ENCODE peak calls at places on chromosomes 1 and 21, in seven cellular contexts. C, E, J, K, P, N and Q are unnamed samples.
A peak's percentile ranks its signal among the peaks of the same experiment; 100 is the strongest.

GRCh38 chr1:118303534-118303933 is 118.5 kb upstream of the SPAG17 start:
- DNase-seq in C (no peak), E (no peak), J (no peak), K (no peak), P (no peak), N (no peak), Q (no peak)

GRCh38 chr1:64327119-64327518 is 123.7 kb downstream of the UBE2U start:
- DNase-seq in C (no peak), E (no peak), J (no peak), K (no peak), P (no peak), N (no peak), Q (no peak)

GRCh38 chr1:57190898-57191297 is 225.1 kb upstream of the C8B start:
- DNase-seq in C (no peak), E (no peak), J (no peak), K (no peak), P (no peak), N (no peak), Q (no peak)

GRCh38 chr1:109356959-109357358 is 40.8 kb downstream of the SORT1 start:
- DNase-seq in C (no peak), E (no peak), J (no peak), K (no peak), P (no peak), N (no peak), Q (no peak)

GRCh38 chr1:44828003-44828651 is 14.9 kb downstream of the PTCH2 start:
- DNase-seq in C (no peak), E (no peak), J (no peak), K (no peak), P (no peak), N (no peak), Q (peak; percentile 27)

GRCh38 chr1:15885701-15886612 is 38.5 kb downstream of the SPEN start:
- DNase-seq in C (peak; percentile 99), E (peak; percentile 69), J (peak; percentile 95), K (peak; percentile 94), P (peak; percentile 98), N (peak; percentile 49), Q (peak; percentile 98)

GRCh38 chr1:22289251-22289995 is 146.5 kb upstream of the WNT4 start:
- DNase-seq in C (no peak), E (no peak), J (no peak), K (peak; percentile 36), P (no peak), N (no peak), Q (no peak)

GRCh38 chr21:44854391-44854663 is 19.2 kb downstream of the PTTG1IP start:
- DNase-seq in C (no peak), E (no peak), J (no peak), K (no peak), P (no peak), N (no peak), Q (peak; percentile 26)

GRCh38 chr1:173039621-173040020 is 11.1 kb downstream of the TNFSF18 start:
- DNase-seq in C (no peak), E (no peak), J (no peak), K (no peak), P (no peak), N (no peak), Q (no peak)

GRCh38 chr21:40331804-40332203 is 464.6 kb downstream of the PCP4 start:
- DNase-seq in C (no peak), E (no peak), J (no peak), K (no peak), P (no peak), N (no peak), Q (no peak)

GRCh38 chr1:182120411-182121258 is 59.1 kb upstream of the ZNF648 start:
- DNase-seq in C (no peak), E (no peak), J (no peak), K (peak; percentile 16), P (peak; percentile 62), N (no peak), Q (no peak)

GRCh38 chr1:38502772-38503171 is 356.8 kb downstream of the RRAGC start:
- DNase-seq in C (no peak), E (no peak), J (peak; percentile 84), K (no peak), P (no peak), N (peak; percentile 40), Q (no peak)

GRCh38 chr1:156356875-156357534 is 12.0 kb upstream of the RHBG start:
- DNase-seq in C (no peak), E (no peak), J (peak; percentile 93), K (no peak), P (peak; percentile 70), N (peak; percentile 78), Q (peak; percentile 91)

GRCh38 chr1:232574867-232575523 is 54.9 kb downstream of the SIPA1L2 start:
- DNase-seq in C (no peak), E (no peak), J (no peak), K (no peak), P (no peak), N (no peak), Q (no peak)

GRCh38 chr21:44423312-44423821 is 31.9 kb upstream of the LRRC3 start:
- DNase-seq in C (no peak), E (no peak), J (no peak), K (no peak), P (no peak), N (no peak), Q (peak; percentile 66)

GRCh38 chr1:20698195-20698910 is 19.5 kb downstream of the KIF17 start:
- DNase-seq in C (no peak), E (no peak), J (no peak), K (peak; percentile 21), P (no peak), N (no peak), Q (no peak)

GRCh38 chr1:6961289-6961688 is 176.0 kb downstream of the CAMTA1 start:
- DNase-seq in C (no peak), E (no peak), J (no peak), K (no peak), P (no peak), N (no peak), Q (no peak)

GRCh38 chr1:64842244-64842643 is 97.4 kb downstream of the RAVER2 start:
- DNase-seq in C (no peak), E (no peak), J (no peak), K (no peak), P (no peak), N (no peak), Q (no peak)

GRCh38 chr1:55070765-55071164 is 31.4 kb downstream of the PCSK9 start:
- DNase-seq in C (no peak), E (no peak), J (no peak), K (no peak), P (no peak), N (no peak), Q (no peak)

GRCh38 chr1:91553196-91553595 is 52.5 kb downstream of the CDC7 start:
- DNase-seq in C (no peak), E (no peak), J (no peak), K (peak; percentile 30), P (no peak), N (no peak), Q (no peak)

GRCh38 chr1:228379165-228379460 is 27.5 kb downstream of the TRIM11 start:
- DNase-seq in C (no peak), E (no peak), J (peak; percentile 44), K (peak; percentile 7), P (peak; percentile 62), N (no peak), Q (peak; percentile 85)

GRCh38 chr1:9291914-9292360 is 757 bp upstream of the SPSB1 start:
- DNase-seq in C (no peak), E (no peak), J (no peak), K (peak; percentile 72), P (no peak), N (no peak), Q (no peak)

GRCh38 chr1:53377438-53377841 is 49.6 kb upstream of the LRP8 start:
- DNase-seq in C (no peak), E (no peak), J (peak; percentile 7), K (no peak), P (peak; percentile 28), N (no peak), Q (no peak)

GRCh38 chr1:20008391-20008841 is 29.0 kb upstream of the PLA2G2A start:
- DNase-seq in C (peak; percentile 95), E (no peak), J (no peak), K (no peak), P (no peak), N (no peak), Q (no peak)